ENCODE peak calls at places on chromosomes 12 and 14, in four cellular contexts. L, B, F and W are unnamed samples.

GRCh38 chr12:113049976-113050742 is 6.4 kb upstream of the DTX1 start:
- DNase-seq in L (no peak), B (no peak), F (no peak), W (no peak)

GRCh38 chr12:6550294-6551062 is 5.4 kb downstream of the IFFO1 start:
- DNase-seq in L (no peak), B (no peak), F (no peak), W (no peak)

GRCh38 chr12:52278530-52278929 is 4.1 kb downstream of the KRT86 start:
- DNase-seq in L (no peak), B (no peak), F (no peak), W (no peak)

GRCh38 chr14:91335191-91336092 is 82.2 kb downstream of the CCDC88C start:
- DNase-seq in L (no peak), B (no peak), F (no peak), W (no peak)

GRCh38 chr14:81625343-81625742 is 91.7 kb upstream of the SEL1L start:
- DNase-seq in L (no peak), B (no peak), F (no peak), W (no peak)

GRCh38 chr14:100438271-100438670 is 115.1 kb downstream of the SLC25A47 start:
- DNase-seq in L (no peak), B (no peak), F (no peak), W (no peak)

GRCh38 chr12:946656-947055 is 2.8 kb downstream of the RAD52 start:
- DNase-seq in L (no peak), B (no peak), F (no peak), W (no peak)

GRCh38 chr12:94287245-94287628 is 138.9 kb downstream of the PLXNC1 start:
- DNase-seq in L (no peak), B (no peak), F (no peak), W (no peak)

GRCh38 chr12:122004633-122005071 is 17.0 kb upstream of the BCL7A start:
- DNase-seq in L (no peak), B (no peak), F (no peak), W (no peak)

GRCh38 chr14:100466111-100466856 is 120.9 kb downstream of the BEGAIN start:
- DNase-seq in L (no peak), B (no peak), F (no peak), W (no peak)

GRCh38 chr14:99394602-99395001 is 86.1 kb downstream of the SETD3 start:
- DNase-seq in L (no peak), B (no peak), F (no peak), W (no peak)

GRCh38 chr12:45042599-45042998 is 8.3 kb downstream of the DBX2 start:
- DNase-seq in L (no peak), B (no peak), F (no peak), W (no peak)

GRCh38 chr12:131793623-131794022 is 34.6 kb upstream of the MMP17 start:
- DNase-seq in L (no peak), B (no peak), F (no peak), W (no peak)

GRCh38 chr12:53917126-53917525 is 21.5 kb upstream of the HOXC13 start:
- DNase-seq in L (no peak), B (no peak), F (no peak), W (no peak)

GRCh38 chr12:120631097-120631496 is 9.3 kb upstream of the CABP1 start:
- DNase-seq in L (no peak), B (no peak), F (no peak), W (no peak)

GRCh38 chr12:11941601-11942360 is 129.0 kb upstream of the BCL2L14 start:
- DNase-seq in L (peak), B (no peak), F (peak), W (peak)

GRCh38 chr14:61753631-61754030 is 8.6 kb upstream of the SNAPC1 start:
- DNase-seq in L (no peak), B (no peak), F (no peak), W (no peak)

GRCh38 chr14:87073880-87074570 is 919.0 kb downstream of the GALC start:
- DNase-seq in L (no peak), B (no peak), F (no peak), W (no peak)

GRCh38 chr14:94001501-94002396 is 4.6 kb downstream of the CCDC197 start:
- DNase-seq in L (peak), B (peak), F (no peak), W (peak)

GRCh38 chr12:6383572-6384498 is at the start of gene LTBR:
- DNase-seq in L (peak), B (no peak), F (peak), W (peak)

GRCh38 chr14:68703093-68703492 is 89.8 kb downstream of the ZFP36L1 start:
- DNase-seq in L (no peak), B (no peak), F (no peak), W (no peak)

GRCh38 chr12:97556201-97556824 is 93.7 kb downstream of the RMST start:
- DNase-seq in L (no peak), B (no peak), F (no peak), W (no peak)

GRCh38 chr12:5787828-5788227 is 157.2 kb downstream of the ANO2 start:
- DNase-seq in L (no peak), B (no peak), F (no peak), W (no peak)

GRCh38 chr12:105946541-105946940 is 192.2 kb downstream of the NUAK1 start:
- DNase-seq in L (no peak), B (no peak), F (no peak), W (no peak)

GRCh38 chr14:101320386-101320785 is 240.9 kb upstream of the DIO3 start:
- DNase-seq in L (no peak), B (no peak), F (no peak), W (no peak)

GRCh38 chr12:91975891-91976290 is 169.8 kb downstream of the BTG1 start:
- DNase-seq in L (no peak), B (no peak), F (no peak), W (no peak)

GRCh38 chr14:67166450-67166853 is 22.8 kb upstream of the GARIN2 start:
- DNase-seq in L (no peak), B (peak), F (no peak), W (peak)

GRCh38 chr12:68012712-68013111 is 23.5 kb downstream of the IFNG-AS1 start:
- DNase-seq in L (peak), B (no peak), F (no peak), W (no peak)

GRCh38 chr12:91205791-91206190 is 23.2 kb upstream of the DCN start:
- DNase-seq in L (no peak), B (no peak), F (no peak), W (no peak)

GRCh38 chr12:24955389-24955788 is 6.5 kb upstream of the BCAT1 start:
- DNase-seq in L (no peak), B (no peak), F (no peak), W (no peak)